ENCODE peak calls at places on chromosome 16, in six cellular contexts. I is CD4-positive, CD25-positive, alpha-beta regulatory T cell; M is HL-60; E is EL; G is NB4; Y is amniotic stem cell. P is an unnamed sample.

GRCh38 chr16:87648236-87648635 is 45.9 kb downstream of the JPH3 start:
- DNase-seq in G (peak), E (no peak), M (no peak), I (no peak), Y (no peak), P (no peak)

GRCh38 chr16:7025616-7026190 is 306.9 kb upstream of the RBFOX1 start:
- DNase-seq in M (no peak), E (no peak), Y (no peak), I (no peak), G (peak), P (peak)

GRCh38 chr16:83830769-83831450 is 23.1 kb downstream of the HSBP1 start:
- DNase-seq in G (no peak), M (no peak), Y (no peak), I (no peak), E (peak), P (no peak)

GRCh38 chr16:46918905-46919792 is 35.0 kb downstream of the GPT2 start:
- DNase-seq in I (no peak), E (no peak), G (no peak), M (no peak), Y (no peak), P (no peak)

GRCh38 chr16:2008009-2008526 is 1.6 kb downstream of the ZNF598 start:
- DNase-seq in M (peak), G (peak), Y (no peak), E (peak), I (no peak), P (peak)

GRCh38 chr16:30737794-30738648 is 10.2 kb upstream of the PHKG2 start:
- DNase-seq in G (no peak), Y (no peak), I (no peak), E (no peak), M (no peak), P (no peak)

GRCh38 chr16:19522369-19523159 is 666 bp upstream of the GDE1 start:
- DNase-seq in E (no peak), G (no peak), I (no peak), Y (no peak), M (no peak), P (no peak)

GRCh38 chr16:28543072-28543471 is 4.3 kb upstream of the NUPR1 start:
- DNase-seq in G (peak), M (peak), Y (no peak), E (no peak), I (no peak), P (no peak)

GRCh38 chr16:19858006-19858653 is 26.5 kb downstream of the GPRC5B start:
- DNase-seq in E (no peak), Y (no peak), G (no peak), M (no peak), I (no peak), P (no peak)

GRCh38 chr16:75267631-75268264 is 16.3 kb upstream of the BCAR1 start:
- DNase-seq in G (no peak), Y (peak), E (peak), I (no peak), M (no peak), P (peak)

GRCh38 chr16:89721644-89722391 is 481 bp downstream of the ZNF276 start:
- DNase-seq in G (peak), M (no peak), E (peak), I (peak), Y (no peak), P (peak)

GRCh38 chr16:24539850-24540484 is 601 bp downstream of the RBBP6 start:
- DNase-seq in Y (no peak), E (no peak), I (no peak), M (peak), G (no peak), P (peak)

GRCh38 chr16:51818342-51818944 is 667.4 kb upstream of the SALL1 start:
- DNase-seq in I (no peak), G (peak), Y (peak), M (no peak), E (peak), P (peak)

GRCh38 chr16:4944333-4945281 is 7.7 kb upstream of the PPL start:
- DNase-seq in Y (peak), G (peak), I (no peak), M (peak), E (peak), P (peak)

GRCh38 chr16:89323120-89323960 is 105.8 kb downstream of the ZNF778 start:
- DNase-seq in M (no peak), Y (no peak), G (no peak), I (no peak), E (no peak), P (no peak)

GRCh38 chr16:79390481-79391051 is 210.0 kb downstream of the MAF start:
- DNase-seq in E (no peak), G (no peak), I (no peak), Y (no peak), M (no peak), P (no peak)

GRCh38 chr16:35931722-35932121 is 2472.3 kb downstream of the TP53TG3F start:
- DNase-seq in E (no peak), M (no peak), I (no peak), G (no peak), Y (no peak), P (no peak)

GRCh38 chr16:3661311-3661710 is 6.8 kb downstream of the DNASE1 start:
- DNase-seq in M (no peak), I (no peak), G (no peak), E (no peak), Y (no peak), P (no peak)

GRCh38 chr16:12002447-12003006 is 26.0 kb downstream of the SNX29 start:
- DNase-seq in Y (no peak), E (peak), I (no peak), G (no peak), M (no peak), P (no peak)

GRCh38 chr16:14354561-14355351 is 275.3 kb downstream of the PARN start:
- DNase-seq in I (peak), Y (no peak), E (peak), M (peak), G (peak), P (peak)

GRCh38 chr16:84067640-84068039 is 25.0 kb upstream of the SLC38A8 start:
- DNase-seq in G (no peak), E (no peak), M (no peak), Y (no peak), I (no peak), P (no peak)

GRCh38 chr16:82082543-82083244 is 47.6 kb downstream of the HSD17B2 start:
- DNase-seq in G (peak), E (peak), Y (no peak), I (no peak), M (no peak), P (peak)

GRCh38 chr16:54936086-54936978 is 5.7 kb downstream of the IRX5 start:
- DNase-seq in M (peak), E (peak), Y (no peak), I (no peak), G (peak), P (no peak)

GRCh38 chr16:23320695-23321094 is 18.6 kb downstream of the SCNN1B start:
- DNase-seq in E (no peak), G (no peak), I (no peak), M (no peak), Y (no peak), P (no peak)

GRCh38 chr16:78259883-78260282 is 160.4 kb downstream of the WWOX start:
- DNase-seq in Y (no peak), G (no peak), M (no peak), E (no peak), I (no peak), P (no peak)

GRCh38 chr16:85688586-85689284 is at the start of gene GINS2:
- DNase-seq in E (peak), Y (peak), I (peak), G (peak), M (peak), P (peak)

GRCh38 chr16:85661131-85662035 is 27.4 kb downstream of the GINS2 start:
- DNase-seq in G (no peak), M (no peak), Y (no peak), I (no peak), E (no peak), P (no peak)

GRCh38 chr16:20181386-20181785 is 107.7 kb upstream of the GPR139 start:
- DNase-seq in G (no peak), M (no peak), Y (no peak), E (no peak), I (no peak), P (no peak)

GRCh38 chr16:9681556-9681955 is 500.7 kb downstream of the GRIN2A start:
- DNase-seq in I (no peak), M (no peak), Y (no peak), G (no peak), E (no peak), P (no peak)

GRCh38 chr16:25713785-25714570 is 22.2 kb downstream of the HS3ST4 start:
- DNase-seq in G (peak), Y (no peak), E (no peak), I (no peak), M (no peak), P (no peak)

GRCh38 chr16:81621496-81621895 is 157.6 kb upstream of the PLCG2 start:
- DNase-seq in I (no peak), M (no peak), Y (no peak), G (no peak), E (no peak), P (no peak)

GRCh38 chr16:85010931-85011845 is at the start of gene ZDHHC7:
- DNase-seq in M (peak), G (peak), I (peak), E (peak), Y (peak), P (peak)

P was measured in adipocyte.